ENCODE peak calls at places on chromosomes 7 and 10, in six cellular contexts. P, J, Y, A, K and U are unnamed samples.

GRCh38 chr10:48545462-48546145 is 59.3 kb downstream of the ARHGAP22 start:
- DNase-seq in A (no peak), J (no peak), Y (no peak), K (no peak), P (no peak), U (no peak)

GRCh38 chr7:112266595-112267270 is 60.2 kb downstream of the ZNF277 start:
- DNase-seq in P (no peak), A (peak; percentile 65), J (no peak), Y (no peak), K (no peak), U (no peak)

GRCh38 chr10:5557799-5558771 is 33.3 kb downstream of the CALML3 start:
- DNase-seq in J (no peak), A (no peak), Y (no peak), K (no peak), P (no peak), U (no peak)

GRCh38 chr10:90621577-90621976 is 236.3 kb downstream of the HTR7 start:
- DNase-seq in K (no peak), P (no peak), J (no peak), A (peak; percentile 11), Y (no peak), U (no peak)

GRCh38 chr10:794382-794956 is 105.0 kb upstream of the DIP2C start:
- DNase-seq in P (no peak), K (no peak), A (peak; percentile 42), Y (peak; percentile 38), J (no peak), U (no peak)

GRCh38 chr7:28183627-28184026 is 3.0 kb upstream of the JAZF1 start:
- DNase-seq in A (peak; percentile 44), K (no peak), J (no peak), P (no peak), Y (no peak), U (no peak)

GRCh38 chr10:109343293-109343692 is 580.0 kb downstream of the XPNPEP1 start:
- DNase-seq in Y (no peak), K (no peak), J (no peak), P (no peak), A (no peak), U (no peak)

GRCh38 chr7:84017653-84018052 is 176.9 kb downstream of the SEMA3A start:
- DNase-seq in A (no peak), J (no peak), K (no peak), P (no peak), Y (no peak), U (no peak)

GRCh38 chr7:122166260-122166659 is 22.2 kb upstream of the AASS start:
- DNase-seq in K (no peak), Y (no peak), A (no peak), P (no peak), J (no peak), U (no peak)

GRCh38 chr10:103197177-103197576 is 4.1 kb upstream of the NT5C2 start:
- DNase-seq in A (peak; percentile 92), K (no peak), Y (peak; percentile 74), P (peak; percentile 49), J (peak; percentile 90), U (peak; percentile 94)

GRCh38 chr7:5143106-5143505 is 46.9 kb upstream of the WIPI2 start:
- DNase-seq in J (no peak), A (no peak), Y (no peak), P (no peak), K (no peak), U (no peak)

GRCh38 chr10:68103867-68104255 is 5.4 kb upstream of the MYPN start:
- DNase-seq in J (no peak), P (no peak), K (no peak), A (no peak), Y (no peak), U (no peak)

GRCh38 chr7:128939861-128940410 is 2.2 kb downstream of the IRF5 start:
- DNase-seq in K (peak; percentile 30), A (peak; percentile 76), Y (peak; percentile 55), P (no peak), J (no peak), U (no peak)

GRCh38 chr7:124101173-124101768 is 68.4 kb upstream of the TMEM229A start:
- DNase-seq in J (no peak), A (peak; percentile 36), P (no peak), K (no peak), Y (no peak), U (peak; percentile 38)

GRCh38 chr10:70575486-70575873 is 27.1 kb downstream of the PRF1 start:
- DNase-seq in Y (no peak), K (no peak), P (no peak), A (peak; percentile 71), J (no peak), U (no peak)

GRCh38 chr10:131838921-131839320 is 61.9 kb upstream of the PPP2R2D start:
- DNase-seq in J (no peak), A (no peak), Y (peak; percentile 11), K (no peak), P (no peak), U (no peak)

GRCh38 chr10:132110091-132110490 is 44.3 kb downstream of the JAKMIP3 start:
- DNase-seq in P (no peak), K (no peak), J (peak; percentile 6), A (no peak), Y (peak; percentile 42), U (no peak)

GRCh38 chr10:29676732-29677131 is 42.0 kb upstream of the SVIL start:
- DNase-seq in P (no peak), J (no peak), K (no peak), Y (no peak), A (no peak), U (no peak)

GRCh38 chr7:118870187-118870586 is 645.7 kb downstream of the ANKRD7 start:
- DNase-seq in P (no peak), K (no peak), A (peak; percentile 44), Y (no peak), J (no peak), U (no peak)

GRCh38 chr10:116974442-116975005 is 30.5 kb downstream of the SHTN1 start:
- DNase-seq in J (no peak), A (peak; percentile 13), P (no peak), Y (no peak), K (no peak), U (no peak)

DNA sequence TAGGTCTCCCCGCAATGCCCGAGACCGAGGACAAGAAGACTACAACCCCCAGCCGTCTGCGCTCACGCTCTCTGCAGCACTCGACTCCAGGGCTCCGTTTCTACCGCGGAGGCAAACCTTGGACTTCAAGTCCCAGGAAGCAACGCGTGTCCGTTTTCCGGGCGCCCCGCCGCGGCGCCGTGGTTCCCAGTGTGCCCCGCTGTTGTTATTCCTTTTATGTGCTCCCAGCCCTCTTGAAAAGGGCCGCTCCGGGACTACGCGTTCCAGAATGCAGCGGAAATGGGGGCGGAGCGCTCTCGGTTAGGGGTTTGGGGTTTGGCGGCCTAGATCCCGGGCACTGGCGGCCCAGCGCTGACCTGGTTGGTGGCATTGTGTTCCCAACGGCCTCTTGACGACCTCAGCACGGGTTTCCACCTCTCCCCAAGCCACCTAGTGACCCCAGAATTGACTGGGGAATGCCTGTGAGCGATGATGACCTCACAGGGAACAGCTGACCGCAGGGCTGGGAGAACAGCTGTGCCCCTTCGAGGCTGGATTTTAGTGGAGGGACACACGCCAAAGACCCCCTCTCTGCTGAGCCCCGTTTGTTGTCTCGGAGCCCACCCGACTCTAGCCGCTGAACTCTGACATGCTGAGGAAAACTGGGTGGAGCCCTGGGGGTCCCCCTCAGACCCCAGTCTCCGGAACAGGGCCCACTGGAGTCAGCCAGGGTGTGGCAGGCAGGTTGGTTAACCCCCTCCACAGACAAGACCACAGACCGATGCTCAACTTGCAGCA is 480 bp upstream of the CDK5 start:
- DNase-seq in P (peak; percentile 100), Y (peak; percentile 99), A (peak; percentile 100), J (peak; percentile 100), K (peak; percentile 99), U (peak; percentile 98)
- TF ChIP-seq POLR2A in P (peak; percentile 99), Y (peak; percentile 79), A (no peak), J (peak; percentile 45), K (peak; percentile 55), U (peak; percentile 78)

GRCh38 chr7:2861509-2861908 is 17.4 kb upstream of the GNA12 start:
- DNase-seq in K (no peak), J (no peak), Y (no peak), P (no peak), A (no peak), U (no peak)

GRCh38 chr7:2862831-2863361 is 18.8 kb upstream of the GNA12 start:
- DNase-seq in Y (no peak), J (no peak), P (no peak), K (no peak), A (peak; percentile 95), U (no peak)

GRCh38 chr7:2864204-2864985 is 20.3 kb upstream of the GNA12 start:
- DNase-seq in J (no peak), K (no peak), P (no peak), Y (no peak), A (no peak), U (no peak)

GRCh38 chr7:2864999-2865670 is 21.0 kb upstream of the GNA12 start:
- DNase-seq in P (no peak), A (peak; percentile 85), Y (no peak), J (peak; percentile 64), K (peak; percentile 75), U (peak; percentile 87)

DNA sequence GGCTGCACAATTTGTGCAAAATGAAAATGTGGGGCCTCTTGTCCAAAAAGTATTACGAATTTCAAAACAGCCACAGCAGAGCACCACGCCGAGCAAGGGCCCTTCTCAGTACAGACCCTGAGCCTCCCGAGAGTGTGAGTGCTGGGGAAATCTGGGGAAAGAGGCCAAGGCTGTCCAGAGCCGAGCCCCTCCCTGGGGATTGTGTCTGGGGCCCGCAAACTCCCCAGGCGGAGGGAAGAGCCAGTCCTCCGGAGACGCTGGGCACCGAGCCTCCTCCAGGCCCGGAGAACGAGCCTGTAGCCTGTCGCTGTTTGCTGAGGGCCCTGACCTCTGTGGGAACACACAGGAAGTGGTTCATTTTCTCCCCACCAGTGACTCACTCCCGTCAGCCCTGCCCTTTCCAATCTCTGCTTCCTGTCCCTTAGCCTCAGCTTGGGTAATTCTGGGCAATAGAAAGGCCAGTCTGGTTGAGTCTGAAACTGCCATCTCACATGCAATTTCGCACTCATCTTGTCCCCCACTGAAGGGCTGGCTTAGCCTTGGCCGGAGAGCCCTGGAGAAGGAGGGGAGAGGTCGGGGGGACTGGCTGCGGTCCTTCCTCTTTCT is 19.5 kb upstream of the GNA12 start:
- DNase-seq in A (peak; percentile 100), K (peak; percentile 72), J (peak; percentile 92), P (peak; percentile 61), Y (peak; percentile 65), U (no peak)
- TF ChIP-seq POLR2A in A (peak; percentile 54), K (peak; percentile 31), J (peak; percentile 81), P (no peak), Y (peak; percentile 66), U (peak; percentile 41)

GRCh38 chr7:130941322-130942210 is 207.6 kb upstream of the KLF14 start:
- DNase-seq in K (peak; percentile 72), A (peak; percentile 33), Y (peak; percentile 90), J (peak; percentile 90), P (peak; percentile 87), U (no peak)
- TF ChIP-seq POLR2A in K (peak; percentile 43), A (no peak), Y (peak; percentile 69), J (no peak), P (peak; percentile 90), U (no peak)

GRCh38 chr7:131518626-131519025 is 37.8 kb downstream of the PODXL start:
- DNase-seq in P (no peak), Y (no peak), A (no peak), K (no peak), J (no peak), U (no peak)

GRCh38 chr7:131522325-131522920 is 34.0 kb downstream of the PODXL start:
- DNase-seq in A (no peak), P (no peak), Y (no peak), J (peak; percentile 4), K (no peak), U (no peak)

GRCh38 chr7:131524699-131525098 is 31.7 kb downstream of the PODXL start:
- DNase-seq in P (no peak), K (no peak), Y (no peak), A (no peak), J (no peak), U (no peak)

GRCh38 chr7:131524116-131524515 is 32.3 kb downstream of the PODXL start:
- DNase-seq in K (no peak), Y (no peak), A (no peak), P (no peak), J (no peak), U (no peak)

GRCh38 chr7:131521651-131522163 is 34.7 kb downstream of the PODXL start:
- DNase-seq in Y (no peak), K (peak; percentile 78), A (no peak), J (peak; percentile 75), P (no peak), U (no peak)
- TF ChIP-seq POLR2A in Y (no peak), K (no peak), A (no peak), J (no peak), P (peak; percentile 12), U (no peak)